ENCODE peak calls at places on chromosome 16, in six cellular contexts. U is HCT116, M is transverse colon, O is adrenal gland, J is body of pancreas, T is A549. B is an unnamed sample.

GRCh38 chr16:87326151-87326571 is 9.0 kb upstream of the C16orf95 start:
- DNase-seq in U (no peak), T (no peak), O (no peak), J (no peak), M (no peak), B (no peak)

GRCh38 chr16:82192665-82193064 is 22.6 kb upstream of the MPHOSPH6 start:
- DNase-seq in J (no peak), U (no peak), M (no peak), O (no peak), T (no peak), B (peak; percentile 25)

GRCh38 chr16:82533161-82533560 is 93.6 kb upstream of the CDH13 start:
- DNase-seq in U (no peak), J (no peak), M (no peak), O (no peak), T (no peak), B (no peak)

GRCh38 chr16:24685539-24686432 is 43.7 kb upstream of the TNRC6A start:
- DNase-seq in T (peak; percentile 79), O (peak; percentile 76), J (peak; percentile 79), U (no peak), M (peak; percentile 55), B (peak; percentile 34)

GRCh38 chr16:75296606-75297005 is 45.2 kb upstream of the BCAR1 start:
- DNase-seq in T (no peak), J (peak; percentile 79), M (no peak), U (no peak), O (peak; percentile 79), B (no peak)

GRCh38 chr16:25575363-25575762 is 116.4 kb upstream of the HS3ST4 start:
- DNase-seq in T (no peak), J (no peak), M (no peak), U (no peak), O (no peak), B (no peak)

GRCh38 chr16:85681255-85681654 is 7.5 kb downstream of the GINS2 start:
- DNase-seq in J (no peak), T (no peak), U (no peak), M (peak; percentile 61), O (no peak), B (no peak)

GRCh38 chr16:4687416-4687815 is 5.9 kb upstream of the NUDT16L1 start:
- DNase-seq in T (no peak), J (no peak), U (no peak), O (no peak), M (no peak), B (no peak)

GRCh38 chr16:16127469-16128116 is 95.7 kb downstream of the ABCC6 start:
- DNase-seq in J (peak; percentile 73), T (peak; percentile 82), M (peak; percentile 66), U (peak; percentile 48), O (peak; percentile 81), B (peak; percentile 67)

GRCh38 chr16:57536306-57537193 is at the start of gene CCDC102A:
- DNase-seq in J (peak; percentile 40), T (no peak), O (peak; percentile 45), U (no peak), M (no peak), B (no peak)

GRCh38 chr16:89691986-89692569 is 5.6 kb downstream of the CDK10 start:
- DNase-seq in O (no peak), J (no peak), M (no peak), U (no peak), T (no peak), B (no peak)

GRCh38 chr16:86823895-86824671 is 245.7 kb downstream of the FOXL1 start:
- DNase-seq in J (no peak), O (no peak), U (no peak), T (no peak), M (no peak), B (peak; percentile 77)

GRCh38 chr16:51022852-51023251 is 128.2 kb downstream of the SALL1 start:
- DNase-seq in J (no peak), M (no peak), T (no peak), O (no peak), U (no peak), B (no peak)

GRCh38 chr16:65739518-65739917 is 617.7 kb upstream of the CDH11 start:
- DNase-seq in M (no peak), U (no peak), O (no peak), J (no peak), T (no peak), B (no peak)

GRCh38 chr16:49786926-49787557 is 68.9 kb downstream of the ZNF423 start:
- DNase-seq in U (no peak), T (no peak), M (no peak), O (no peak), J (no peak), B (no peak)

GRCh38 chr16:29318037-29318436 is 88.5 kb downstream of the NPIPB11 start:
- DNase-seq in J (no peak), T (peak; percentile 26), U (no peak), M (no peak), O (no peak), B (no peak)

GRCh38 chr16:86910821-86911220 is 332.5 kb downstream of the FOXL1 start:
- DNase-seq in J (no peak), T (no peak), O (no peak), M (no peak), U (no peak), B (no peak)

GRCh38 chr16:85436636-85437160 is 176.4 kb upstream of the GSE1 start:
- DNase-seq in J (peak; percentile 83), M (peak; percentile 81), U (no peak), O (no peak), T (no peak), B (no peak)

GRCh38 chr16:4613636-4614570 is 785 bp downstream of the UBALD1 start:
- DNase-seq in O (no peak), U (no peak), T (peak; percentile 36), M (peak; percentile 28), J (peak; percentile 36), B (peak; percentile 52)

GRCh38 chr16:19691161-19691850 is 26.7 kb downstream of the KNOP1 start:
- DNase-seq in U (no peak), O (peak; percentile 64), M (no peak), J (no peak), T (no peak), B (no peak)

GRCh38 chr16:6016530-6017184 is 919.1 kb upstream of the EEF2KMT start:
- DNase-seq in O (no peak), T (peak; percentile 46), J (no peak), U (no peak), M (no peak), B (peak; percentile 38)

GRCh38 chr16:58461056-58461455 is 38.9 kb upstream of the NDRG4 start:
- DNase-seq in M (no peak), J (no peak), O (peak; percentile 62), U (peak; percentile 27), T (no peak), B (no peak)

GRCh38 chr16:68734782-68735181 is 2.3 kb upstream of the CDH1 start:
- DNase-seq in O (no peak), M (no peak), J (no peak), U (no peak), T (no peak), B (no peak)

GRCh38 chr16:49485663-49486062 is 112.1 kb downstream of the C16orf78 start:
- DNase-seq in M (peak; percentile 2), U (no peak), O (no peak), T (no peak), J (no peak), B (no peak)

GRCh38 chr16:86547286-86547685 is 7.7 kb downstream of the MTHFSD start:
- DNase-seq in J (no peak), O (no peak), T (no peak), M (no peak), U (no peak), B (no peak)

DNA sequence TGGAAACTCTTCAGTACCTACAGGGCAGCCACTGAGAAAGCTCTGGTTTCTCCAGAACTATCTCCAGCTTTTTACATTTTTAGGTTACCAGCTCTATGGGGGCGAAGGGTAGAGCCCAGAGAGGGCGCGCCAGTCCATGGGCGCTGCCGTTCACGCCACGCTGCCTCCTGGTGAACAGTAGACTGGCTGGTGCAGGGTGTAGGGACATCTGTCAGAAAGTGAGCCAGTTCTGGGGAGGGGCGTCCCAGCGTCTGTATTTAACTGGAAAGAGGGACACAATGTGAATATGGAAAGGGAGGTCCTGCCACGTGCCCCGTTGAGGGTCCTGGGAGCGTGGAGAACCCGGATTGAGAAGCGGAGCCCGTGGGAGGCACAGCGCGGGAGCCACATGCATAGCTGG is 16.4 kb upstream of the CLEC18A start:
- DNase-seq in U (no peak), T (no peak), M (no peak), J (no peak), O (no peak), B (no peak)
- TF ChIP-seq POLR2A in U (no peak), T (no peak), M (no peak), J (no peak), O (no peak), B (no peak)

DNA sequence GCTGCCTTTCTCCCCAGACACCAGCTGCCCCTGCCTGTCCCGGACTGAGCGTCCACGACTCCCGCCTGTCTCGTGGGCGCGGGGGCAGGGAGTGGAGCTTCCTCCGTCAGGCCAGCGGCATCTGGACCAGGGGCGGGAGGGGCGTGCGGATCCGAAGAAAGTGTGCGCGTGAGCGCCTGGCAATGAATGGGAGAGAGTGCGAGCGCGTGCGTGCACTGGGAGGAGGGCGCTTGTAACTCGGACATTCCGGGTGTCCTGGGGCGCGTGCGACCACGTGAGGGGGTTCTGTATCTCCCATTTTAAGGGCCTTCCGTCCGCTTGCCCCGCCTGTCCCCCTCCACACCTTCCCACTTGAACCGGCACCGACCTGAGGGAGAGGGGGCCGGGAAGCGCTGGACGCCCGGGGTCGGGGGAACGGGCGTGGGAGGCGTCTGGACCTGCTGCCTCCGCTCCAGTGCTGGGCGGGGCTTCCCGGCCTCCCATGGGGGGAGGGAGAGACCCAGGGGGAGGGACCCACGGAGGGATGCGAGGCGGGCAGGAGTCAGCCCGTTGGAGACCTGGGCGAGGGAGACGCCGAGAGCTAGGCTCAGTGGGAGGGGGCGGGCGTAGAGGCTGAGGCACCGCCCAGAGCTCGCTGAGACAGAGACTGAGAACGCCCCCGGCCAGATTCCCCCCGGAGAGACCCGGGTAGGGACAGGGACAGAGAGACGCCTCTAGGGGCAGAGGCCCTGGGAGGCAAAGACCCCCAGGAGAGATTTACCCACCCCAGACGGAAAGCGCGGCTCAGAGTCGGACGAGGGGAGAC is at the start of gene KREMEN2:
- DNase-seq in O (no peak), J (no peak), M (peak; percentile 21), U (peak; percentile 74), T (peak; percentile 85), B (peak; percentile 95)
- TF ChIP-seq POLR2A in O (no peak), J (no peak), M (no peak), U (peak; percentile 22), T (peak; percentile 36), B (no peak)

DNA sequence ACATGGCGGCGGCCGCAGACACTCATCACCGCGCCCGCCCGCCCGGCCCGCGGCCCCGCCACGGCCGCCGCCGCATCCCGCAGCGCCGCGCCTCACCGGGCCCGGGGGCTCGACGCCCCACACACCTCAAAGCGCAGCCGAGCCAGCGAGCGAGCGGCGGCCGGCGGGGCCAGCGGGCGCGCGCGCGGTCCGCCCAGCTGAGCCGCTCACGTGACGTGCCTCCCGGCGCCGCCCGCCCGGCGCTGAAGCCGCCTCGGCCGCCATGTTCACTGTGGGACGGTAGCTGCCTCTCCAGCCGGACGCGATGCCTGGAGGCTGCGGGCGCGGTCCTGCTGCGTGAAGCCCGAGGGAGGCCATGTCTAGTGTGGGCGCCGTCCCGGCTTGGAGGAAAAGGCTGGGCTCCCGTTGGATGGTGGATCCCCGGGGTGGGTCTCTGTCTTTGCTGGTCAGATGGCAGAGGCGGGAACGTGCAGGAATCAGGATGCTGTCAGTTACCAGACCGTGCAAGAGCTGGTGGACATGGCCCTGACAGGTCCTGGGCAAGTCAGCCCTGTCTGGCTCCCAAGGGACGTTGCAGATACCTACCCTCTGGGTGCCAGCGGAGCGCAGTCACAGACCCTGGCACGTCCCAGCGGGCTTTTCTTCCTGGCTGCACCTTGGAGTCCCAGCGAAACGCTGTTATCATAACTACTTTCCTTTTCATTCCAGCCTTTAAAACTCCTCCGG is at the start of gene USP31:
- DNase-seq in T (peak; percentile 97), M (peak; percentile 96), J (peak; percentile 94), U (peak; percentile 86), O (peak; percentile 96), B (peak; percentile 81)
- TF ChIP-seq POLR2A in T (peak; percentile 56), M (no peak), J (no peak), U (peak; percentile 44), O (peak; percentile 33), B (peak; percentile 54)

GRCh38 chr16:84084570-84085270 is 32.0 kb downstream of the MBTPS1 start:
- DNase-seq in T (peak; percentile 79), M (peak; percentile 74), U (peak; percentile 64), O (peak; percentile 70), J (peak; percentile 72), B (peak; percentile 72)
- TF ChIP-seq POLR2A in T (no peak), M (no peak), U (no peak), O (no peak), J (no peak), B (no peak)